ENCODE peak calls at places on chromosomes 5 and 9, in four cellular contexts. One of them, this sample, is unnamed.

GRCh38 chr5:44388504-44389409 is 463 bp downstream of the FGF10 start:
- DNase-seq in adrenal gland: peak
- DNase-seq in activated effector memory CD4-positive, alpha-beta T cell treated with Interleukin-2 at 50 U/mL for 16 hours: no peak
- DNase-seq in natural killer cell treated with Interleukin-12 subunit alpha and Interleukin-12 subunit beta and Interleukin-15 and Interleukin-18, amount 100 ng/mL, for 72 hours: no peak
- DNase-seq in this sample: no peak

GRCh38 chr5:78899922-78900362 is 85.2 kb downstream of the ARSB start:
- DNase-seq in activated effector memory CD4-positive, alpha-beta T cell treated with Interleukin-2 at 50 U/mL for 16 hours: no peak
- DNase-seq in adrenal gland: no peak
- DNase-seq in natural killer cell treated with Interleukin-12 subunit alpha and Interleukin-12 subunit beta and Interleukin-15 and Interleukin-18, amount 100 ng/mL, for 72 hours: no peak
- DNase-seq in this sample: peak

GRCh38 chr5:96000308-96000707 is 38.7 kb upstream of the ELL2 start:
- DNase-seq in activated effector memory CD4-positive, alpha-beta T cell treated with Interleukin-2 at 50 U/mL for 16 hours: no peak
- DNase-seq in natural killer cell treated with Interleukin-12 subunit alpha and Interleukin-12 subunit beta and Interleukin-15 and Interleukin-18, amount 100 ng/mL, for 72 hours: no peak
- DNase-seq in adrenal gland: no peak
- DNase-seq in this sample: no peak

GRCh38 chr5:93571111-93571977 is 9.7 kb downstream of the NR2F1-AS1 start:
- DNase-seq in adrenal gland: no peak
- DNase-seq in activated effector memory CD4-positive, alpha-beta T cell treated with Interleukin-2 at 50 U/mL for 16 hours: no peak
- DNase-seq in natural killer cell treated with Interleukin-12 subunit alpha and Interleukin-12 subunit beta and Interleukin-15 and Interleukin-18, amount 100 ng/mL, for 72 hours: no peak
- DNase-seq in this sample: no peak

GRCh38 chr9:3087697-3088096 is 243.8 kb upstream of the PUM3 start:
- DNase-seq in natural killer cell treated with Interleukin-12 subunit alpha and Interleukin-12 subunit beta and Interleukin-15 and Interleukin-18, amount 100 ng/mL, for 72 hours: no peak
- DNase-seq in adrenal gland: no peak
- DNase-seq in activated effector memory CD4-positive, alpha-beta T cell treated with Interleukin-2 at 50 U/mL for 16 hours: no peak
- DNase-seq in this sample: no peak

GRCh38 chr9:128151343-128152132 is 2.3 kb downstream of the LCN2 start:
- DNase-seq in activated effector memory CD4-positive, alpha-beta T cell treated with Interleukin-2 at 50 U/mL for 16 hours: no peak
- DNase-seq in adrenal gland: no peak
- DNase-seq in natural killer cell treated with Interleukin-12 subunit alpha and Interleukin-12 subunit beta and Interleukin-15 and Interleukin-18, amount 100 ng/mL, for 72 hours: no peak
- DNase-seq in this sample: no peak

GRCh38 chr9:134284273-134284672 is 42.0 kb upstream of the RXRA start:
- DNase-seq in natural killer cell treated with Interleukin-12 subunit alpha and Interleukin-12 subunit beta and Interleukin-15 and Interleukin-18, amount 100 ng/mL, for 72 hours: no peak
- DNase-seq in adrenal gland: no peak
- DNase-seq in activated effector memory CD4-positive, alpha-beta T cell treated with Interleukin-2 at 50 U/mL for 16 hours: no peak
- DNase-seq in this sample: peak

GRCh38 chr5:151454166-151454565 is 6.8 kb downstream of the SLC36A1 start:
- DNase-seq in natural killer cell treated with Interleukin-12 subunit alpha and Interleukin-12 subunit beta and Interleukin-15 and Interleukin-18, amount 100 ng/mL, for 72 hours: no peak
- DNase-seq in adrenal gland: no peak
- DNase-seq in activated effector memory CD4-positive, alpha-beta T cell treated with Interleukin-2 at 50 U/mL for 16 hours: no peak
- DNase-seq in this sample: no peak

GRCh38 chr5:151084363-151084762 is 3.5 kb upstream of the TNIP1 start:
- DNase-seq in natural killer cell treated with Interleukin-12 subunit alpha and Interleukin-12 subunit beta and Interleukin-15 and Interleukin-18, amount 100 ng/mL, for 72 hours: no peak
- DNase-seq in activated effector memory CD4-positive, alpha-beta T cell treated with Interleukin-2 at 50 U/mL for 16 hours: no peak
- DNase-seq in adrenal gland: no peak
- DNase-seq in this sample: no peak

GRCh38 chr9:112489876-112490661 is 3.4 kb downstream of the KIAA1958 start:
- DNase-seq in natural killer cell treated with Interleukin-12 subunit alpha and Interleukin-12 subunit beta and Interleukin-15 and Interleukin-18, amount 100 ng/mL, for 72 hours: no peak
- DNase-seq in adrenal gland: no peak
- DNase-seq in activated effector memory CD4-positive, alpha-beta T cell treated with Interleukin-2 at 50 U/mL for 16 hours: no peak
- DNase-seq in this sample: no peak

GRCh38 chr9:34463098-34463900 is 4.7 kb downstream of the DNAI1 start:
- DNase-seq in adrenal gland: peak
- DNase-seq in activated effector memory CD4-positive, alpha-beta T cell treated with Interleukin-2 at 50 U/mL for 16 hours: no peak
- DNase-seq in natural killer cell treated with Interleukin-12 subunit alpha and Interleukin-12 subunit beta and Interleukin-15 and Interleukin-18, amount 100 ng/mL, for 72 hours: no peak
- DNase-seq in this sample: no peak

GRCh38 chr5:148443998-148444397 is 60.2 kb downstream of the FBXO38 start:
- DNase-seq in natural killer cell treated with Interleukin-12 subunit alpha and Interleukin-12 subunit beta and Interleukin-15 and Interleukin-18, amount 100 ng/mL, for 72 hours: peak
- DNase-seq in activated effector memory CD4-positive, alpha-beta T cell treated with Interleukin-2 at 50 U/mL for 16 hours: no peak
- DNase-seq in adrenal gland: peak
- DNase-seq in this sample: peak

GRCh38 chr9:546235-546634 is 295.3 kb upstream of the DMRT1 start:
- DNase-seq in activated effector memory CD4-positive, alpha-beta T cell treated with Interleukin-2 at 50 U/mL for 16 hours: no peak
- DNase-seq in adrenal gland: no peak
- DNase-seq in natural killer cell treated with Interleukin-12 subunit alpha and Interleukin-12 subunit beta and Interleukin-15 and Interleukin-18, amount 100 ng/mL, for 72 hours: no peak
- DNase-seq in this sample: no peak

GRCh38 chr5:122844136-122844915 is 1.1 kb upstream of the SNX24 start:
- DNase-seq in natural killer cell treated with Interleukin-12 subunit alpha and Interleukin-12 subunit beta and Interleukin-15 and Interleukin-18, amount 100 ng/mL, for 72 hours: no peak
- DNase-seq in adrenal gland: peak
- DNase-seq in activated effector memory CD4-positive, alpha-beta T cell treated with Interleukin-2 at 50 U/mL for 16 hours: no peak
- DNase-seq in this sample: peak

GRCh38 chr9:77498891-77499290 is 149.2 kb downstream of the GNA14 start:
- DNase-seq in adrenal gland: no peak
- DNase-seq in natural killer cell treated with Interleukin-12 subunit alpha and Interleukin-12 subunit beta and Interleukin-15 and Interleukin-18, amount 100 ng/mL, for 72 hours: no peak
- DNase-seq in activated effector memory CD4-positive, alpha-beta T cell treated with Interleukin-2 at 50 U/mL for 16 hours: no peak
- DNase-seq in this sample: no peak

This sample was measured in mucosa of gallbladder.